ENCODE peak calls at places on chromosomes 16 and 17, in five cellular contexts. Y is lower leg skin, C is body of pancreas, T is ovary, X is HCT116. K is an unnamed sample.

GRCh38 chr17:39926588-39927100 is 757 bp downstream of the ORMDL3 start:
- DNase-seq in T (no peak), C (peak; percentile 55), X (no peak), Y (no peak), K (peak; percentile 92)

GRCh38 chr17:61583242-61583641 is 7.8 kb downstream of the NACA2 start:
- DNase-seq in C (no peak), Y (no peak), X (peak; percentile 65), T (no peak), K (no peak)

GRCh38 chr16:30485818-30486436 is 13.4 kb downstream of the ITGAL start:
- DNase-seq in X (no peak), T (no peak), C (no peak), Y (no peak), K (no peak)

GRCh38 chr17:57956311-57957119 is 1.3 kb upstream of the CUEDC1 start:
- DNase-seq in Y (no peak), T (no peak), C (no peak), X (no peak), K (no peak)

GRCh38 chr17:17681187-17681743 is at the start of gene RAI1:
- DNase-seq in Y (peak; percentile 93), T (peak; percentile 90), C (peak; percentile 81), X (no peak), K (peak; percentile 82)

GRCh38 chr17:6162892-6163291 is 92.7 kb downstream of the WSCD1 start:
- DNase-seq in Y (peak; percentile 64), X (no peak), T (no peak), C (no peak), K (no peak)

GRCh38 chr17:48809182-48809581 is 7.8 kb downstream of the TTLL6 start:
- DNase-seq in T (no peak), Y (no peak), X (no peak), C (no peak), K (no peak)

GRCh38 chr17:78325076-78325712 is 34.7 kb downstream of the SOCS3 start:
- DNase-seq in Y (peak; percentile 94), T (no peak), C (no peak), X (no peak), K (no peak)

GRCh38 chr17:82868715-82869131 is 28.9 kb upstream of the ZNF750 start:
- DNase-seq in T (no peak), X (no peak), Y (no peak), C (no peak), K (no peak)

GRCh38 chr17:80586464-80587228 is 42.0 kb downstream of the RPTOR start:
- DNase-seq in C (peak; percentile 16), Y (peak; percentile 62), T (peak; percentile 38), X (no peak), K (no peak)

GRCh38 chr17:15782809-15783208 is 50.7 kb downstream of the TBC1D26 start:
- DNase-seq in T (peak; percentile 83), X (no peak), C (peak; percentile 58), Y (peak; percentile 89), K (peak; percentile 44)

GRCh38 chr16:55035037-55035436 is 104.4 kb downstream of the IRX5 start:
- DNase-seq in Y (no peak), T (no peak), C (peak; percentile 63), X (peak; percentile 19), K (peak; percentile 51)

GRCh38 chr17:58325976-58326468 is 2.6 kb downstream of the TSPOAP1 start:
- DNase-seq in C (no peak), Y (no peak), X (no peak), T (no peak), K (no peak)

GRCh38 chr16:68760671-68761275 is 23.7 kb downstream of the CDH1 start:
- DNase-seq in X (no peak), C (peak; percentile 38), T (no peak), Y (no peak), K (no peak)

GRCh38 chr17:78227455-78227916 is 3.9 kb upstream of the TMEM235 start:
- DNase-seq in X (no peak), T (no peak), C (no peak), Y (no peak), K (no peak)

GRCh38 chr16:31016018-31016417 is 5.6 kb upstream of the STX1B start:
- DNase-seq in X (no peak), Y (no peak), T (no peak), C (peak; percentile 28), K (no peak)

GRCh38 chr16:47916266-47916665 is 239.5 kb downstream of the ABCC12 start:
- DNase-seq in T (no peak), X (no peak), Y (no peak), C (no peak), K (no peak)

GRCh38 chr17:18158022-18158600 is 25.5 kb upstream of the ALKBH5 start:
- DNase-seq in X (peak; percentile 86), C (peak; percentile 95), Y (peak; percentile 99), T (peak; percentile 96), K (peak; percentile 88)

GRCh38 chr16:57994778-57995177 is 5.7 kb downstream of the ZNF319 start:
- DNase-seq in T (no peak), X (peak; percentile 37), Y (no peak), C (peak; percentile 37), K (peak; percentile 57)

GRCh38 chr17:7916799-7917198 is 710 bp upstream of the RNF227 start:
- DNase-seq in X (no peak), T (no peak), Y (no peak), C (no peak), K (no peak)

GRCh38 chr16:57367111-57367752 is 5.1 kb upstream of the CX3CL1 start:
- DNase-seq in X (no peak), T (no peak), C (peak; percentile 41), Y (no peak), K (no peak)

GRCh38 chr17:49557204-49558024 is 18.3 kb upstream of the NXPH3 start:
- DNase-seq in C (peak; percentile 37), T (no peak), Y (peak; percentile 75), X (peak; percentile 85), K (no peak)

GRCh38 chr16:56353054-56353921 is 72.1 kb downstream of the AMFR start:
- DNase-seq in Y (peak; percentile 80), T (peak; percentile 27), C (no peak), X (no peak), K (peak; percentile 15)

GRCh38 chr16:85990861-85991301 is 91.9 kb downstream of the IRF8 start:
- DNase-seq in T (no peak), C (no peak), Y (peak; percentile 79), X (no peak), K (no peak)

GRCh38 chr17:34663714-34664113 is 84.3 kb downstream of the TMEM132E start:
- DNase-seq in X (no peak), T (no peak), C (no peak), Y (no peak), K (no peak)

GRCh38 chr16:9797306-9797705 is 384.9 kb downstream of the GRIN2A start:
- DNase-seq in C (no peak), T (no peak), X (no peak), Y (no peak), K (no peak)

GRCh38 chr17:9213311-9213655 is 192.0 kb downstream of the NTN1 start:
- DNase-seq in C (no peak), Y (no peak), X (no peak), T (no peak), K (peak; percentile 33)

GRCh38 chr17:78965369-78965982 is 14.2 kb downstream of the LGALS3BP start:
- DNase-seq in C (no peak), Y (no peak), X (no peak), T (peak; percentile 67), K (no peak)

GRCh38 chr16:2795714-2796143 is 2.5 kb upstream of the PRSS41 start:
- DNase-seq in T (no peak), Y (no peak), C (no peak), X (no peak), K (no peak)

GRCh38 chr17:44875761-44876160 is 23.5 kb downstream of the EFTUD2 start:
- DNase-seq in Y (no peak), C (no peak), T (no peak), X (no peak), K (no peak)

GRCh38 chr16:734981-735881 is 5.6 kb downstream of the CIAO3 start:
- DNase-seq in C (no peak), X (no peak), T (no peak), Y (no peak), K (peak; percentile 51)

GRCh38 chr16:59878999-59879398 is 1144.9 kb upstream of the GOT2 start:
- DNase-seq in X (no peak), C (no peak), Y (no peak), T (no peak), K (no peak)

GRCh38 chr17:47281246-47281645 is 27.6 kb downstream of the ITGB3 start:
- DNase-seq in X (no peak), C (no peak), Y (no peak), T (no peak), K (no peak)
- TF ChIP-seq POLR2A in X (no peak), C (no peak), Y (no peak), T (no peak), K (no peak)

GRCh38 chr17:50856431-50856830 is 9.7 kb downstream of the TOB1 start:
- DNase-seq in Y (no peak), X (no peak), T (no peak), C (no peak), K (no peak)
- TF ChIP-seq CTCF in Y (no peak), X (no peak), T (no peak), C (no peak), K (no peak)

DNA sequence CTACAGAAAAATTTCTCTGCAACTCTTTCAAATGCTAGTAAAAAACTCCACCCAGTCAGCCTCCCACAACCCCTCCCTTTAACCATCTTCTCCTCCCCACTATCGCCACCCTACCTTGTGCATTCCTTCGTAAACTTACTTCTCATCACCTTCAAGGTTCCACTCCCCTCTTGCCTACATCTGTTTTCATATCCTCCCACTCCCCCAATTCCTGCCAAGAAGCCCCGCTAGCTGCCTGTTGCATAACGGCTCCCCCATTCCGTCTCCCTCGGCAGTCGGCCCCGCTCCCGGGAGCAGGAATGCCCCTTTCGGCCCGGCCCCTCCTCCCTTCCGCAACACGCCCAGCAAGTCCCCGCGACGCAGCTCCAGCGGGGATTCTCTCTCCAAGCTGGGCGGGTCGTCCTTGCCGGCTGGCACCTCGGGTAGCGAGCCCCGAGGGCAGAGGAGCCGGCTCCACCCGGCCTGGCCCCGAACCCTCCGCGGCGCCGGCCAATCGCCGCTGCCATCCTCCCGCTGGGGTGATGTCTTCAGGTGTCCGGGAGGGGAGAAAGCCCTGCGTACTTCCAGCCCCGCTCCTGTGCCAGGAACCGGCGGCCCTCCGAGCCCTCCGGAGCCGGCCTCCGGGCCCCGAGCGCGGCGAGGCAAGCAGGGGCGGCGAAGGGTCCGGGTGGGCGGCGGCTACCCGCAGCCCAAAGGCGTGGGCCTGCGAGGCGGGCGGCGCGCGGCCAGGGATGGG is 1.5 kb downstream of the PHLPP2 start:
- DNase-seq in Y (peak; percentile 95), C (peak; percentile 55), X (peak; percentile 51), T (peak; percentile 79), K (peak; percentile 80)
- TF ChIP-seq POLR2A in Y (no peak), C (peak; percentile 46), X (no peak), T (no peak), K (no peak)

GRCh38 chr17:74951680-74952421 is 16.2 kb downstream of the OTOP3 start:
- DNase-seq in C (no peak), T (no peak), X (no peak), Y (peak; percentile 84), K (no peak)
- TF ChIP-seq CTCF in C (no peak), T (no peak), X (no peak), Y (no peak), K (no peak)

GRCh38 chr16:66731101-66731500 is 20.3 kb downstream of the DYNC1LI2 start:
- DNase-seq in C (no peak), Y (no peak), T (no peak), X (no peak), K (no peak)

GRCh38 chr16:66728804-66729203 is 22.6 kb downstream of the DYNC1LI2 start:
- DNase-seq in Y (no peak), X (no peak), T (no peak), C (no peak), K (no peak)

GRCh38 chr16:66728117-66728787 is 23.2 kb downstream of the DYNC1LI2 start:
- DNase-seq in X (peak; percentile 28), T (no peak), Y (no peak), C (peak; percentile 41), K (no peak)
- TF ChIP-seq POLR2A in X (no peak), T (no peak), Y (no peak), C (no peak), K (no peak)